ENCODE peak calls at places on chromosomes 16 and 17, in five cellular contexts. U is ACHN; T is stimulated activated CD8-positive, alpha-beta memory T cell treated with anti-CD3 and anti-CD28 coated beads, Interleukin-12 subunit alpha, Interleukin-12 subunit beta, amount 100 ng/mL, for 4 hours; W is RWPE1; L is HFFc6. H is an unnamed sample.
A peak's percentile ranks its signal among the peaks of the same experiment; 100 is the strongest.

GRCh38 chr17:46771601-46772012 is 46.9 kb downstream of the WNT3 start:
- DNase-seq in U (peak; percentile 66), T (no peak), W (no peak), L (no peak), H (peak; percentile 47)

GRCh38 chr17:49063652-49064051 is 66.5 kb downstream of the IGF2BP1 start:
- DNase-seq in U (no peak), T (no peak), W (no peak), L (no peak), H (no peak)

GRCh38 chr17:55134486-55135157 is 130.1 kb upstream of the HLF start:
- DNase-seq in U (no peak), T (no peak), W (no peak), L (no peak), H (no peak)

GRCh38 chr16:54007504-54007903 is 279.1 kb downstream of the IRX3 start:
- DNase-seq in U (no peak), T (no peak), W (no peak), L (no peak), H (no peak)

GRCh38 chr16:67547423-67548264 is 14.7 kb upstream of the CTCF start:
- DNase-seq in U (no peak), T (no peak), W (no peak), L (no peak), H (peak; percentile 89)

GRCh38 chr16:4415538-4416199 is 727 bp downstream of the CORO7 start:
- DNase-seq in U (peak; percentile 44), T (peak; percentile 31), W (no peak), L (no peak), H (peak; percentile 43)

GRCh38 chr17:38591759-38592241 is 14.0 kb downstream of the SRCIN1 start:
- DNase-seq in U (peak; percentile 72), T (no peak), W (no peak), L (peak; percentile 66), H (no peak)

GRCh38 chr16:8962393-8963009 is 1.2 kb downstream of the USP7 start:
- DNase-seq in U (peak; percentile 17), T (peak; percentile 22), W (peak; percentile 43), L (no peak), H (peak; percentile 40)

GRCh38 chr16:28873543-28874201 is 4.6 kb upstream of the ATP2A1 start:
- DNase-seq in U (peak; percentile 47), T (peak; percentile 37), W (no peak), L (no peak), H (peak; percentile 43)